ENCODE peak calls at places on chromosomes 1 and 21, in ten cellular contexts. D, T, S, V, W, N, E, Y, X and G are unnamed samples. For H3K4me1, the result is how much of the 10 kb centered on the place peaks cover.

GRCh38 chr1:119226880-119227279 is 86.4 kb upstream of the WARS2 start:
- DNase-seq in N (no peak), E (no peak), V (no peak), D (no peak), X (no peak), Y (no peak), S (no peak), T (no peak), W (no peak), G (no peak)

GRCh38 chr1:226825037-226825745 is 45.2 kb upstream of the PSEN2 start:
- DNase-seq in N (no peak), X (no peak), E (no peak), S (no peak), D (no peak), T (no peak), V (no peak), Y (no peak), W (no peak), G (no peak)

GRCh38 chr1:147586412-147586811 is 45.1 kb downstream of the BCL9 start:
- DNase-seq in W (no peak), V (no peak), S (no peak), N (no peak), T (no peak), E (no peak), X (no peak), Y (no peak), D (no peak), G (no peak)

GRCh38 chr1:164830628-164831027 is 271.6 kb downstream of the PBX1 start:
- DNase-seq in V (no peak), E (no peak), D (no peak), N (no peak), S (no peak), Y (peak), T (no peak), W (no peak), X (no peak), G (no peak)

GRCh38 chr1:68198752-68199151 is 33.6 kb downstream of the WLS start:
- DNase-seq in S (no peak), W (no peak), N (peak), X (no peak), Y (no peak), E (no peak), D (no peak), V (no peak), T (no peak), G (no peak)

GRCh38 chr1:34709547-34709946 is 45.3 kb upstream of the GJB5 start:
- DNase-seq in S (no peak), Y (no peak), W (no peak), D (no peak), T (no peak), X (no peak), E (no peak), N (no peak), V (no peak), G (no peak)

GRCh38 chr1:30652151-30652915 is 71.1 kb downstream of the MATN1 start:
- DNase-seq in D (no peak), V (no peak), Y (no peak), E (no peak), X (no peak), W (no peak), T (no peak), N (no peak), S (peak), G (no peak)

GRCh38 chr21:38768385-38769071 is 37.2 kb upstream of the ETS2 start:
- DNase-seq in Y (no peak), W (no peak), N (peak), S (no peak), D (no peak), V (no peak), X (no peak), E (no peak), T (no peak), G (no peak)

GRCh38 chr1:54331091-54331772 is 75.0 kb downstream of the SSBP3 start:
- DNase-seq in S (no peak), T (no peak), N (peak), Y (no peak), W (no peak), X (no peak), V (no peak), D (no peak), E (no peak), G (no peak)

GRCh38 chr21:44300262-44300959 is 558 bp downstream of the PFKL start:
- DNase-seq in X (no peak), D (peak), S (peak), Y (peak), W (peak), V (peak), T (peak), N (peak), E (peak), G (peak)

GRCh38 chr1:25998075-25998761 is 355 bp upstream of the PAFAH2 start:
- DNase-seq in S (peak), W (peak), Y (peak), N (peak), T (peak), D (peak), V (peak), X (peak), E (peak), G (peak)

GRCh38 chr1:25994402-25994801 is 3.5 kb downstream of the PAFAH2 start:
- DNase-seq in V (no peak), S (no peak), T (no peak), W (no peak), N (no peak), X (no peak), Y (no peak), D (no peak), E (no peak), G (no peak)

GRCh38 chr1:25996966-25997758 is 701 bp downstream of the PAFAH2 start:
- DNase-seq in W (no peak), D (no peak), V (no peak), T (no peak), E (no peak), N (peak), Y (no peak), X (no peak), S (no peak), G (no peak)

GRCh38 chr1:25999419-25999818 is 1.6 kb upstream of the PAFAH2 start:
- DNase-seq in S (no peak), N (no peak), X (no peak), E (no peak), V (no peak), W (no peak), Y (no peak), T (no peak), D (no peak), G (no peak)

DNA sequence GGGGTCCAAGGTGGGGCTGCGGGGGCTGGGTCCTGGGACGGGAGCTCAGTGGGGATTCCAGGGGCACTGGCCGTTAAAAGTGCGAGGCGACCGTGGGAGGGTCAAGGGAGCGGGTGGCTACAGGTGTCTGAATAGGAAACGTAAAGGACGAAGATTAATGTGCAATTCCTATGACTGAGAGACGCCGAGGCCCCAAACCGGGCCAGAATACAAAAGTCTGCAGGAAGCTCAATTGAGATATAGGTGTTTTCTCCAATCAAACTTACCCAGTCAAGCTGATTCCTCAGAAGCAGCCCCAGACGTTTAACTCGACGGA is at the start of gene PAFAH2:
- DNase-seq in T (no peak), D (no peak), S (peak), V (no peak), Y (no peak), X (no peak), E (no peak), N (no peak), W (no peak), G (no peak)
- TF ChIP-seq POLR2A in T (no peak), D (peak), S (no peak), V (no peak), Y (peak), X (no peak), E (no peak), N (no peak), W (peak), G (no peak)

GRCh38 chr1:2788506-2789163 is 12.9 kb downstream of the TTC34 start:
- DNase-seq in W (peak), S (peak), N (no peak), T (no peak), Y (no peak), E (no peak), D (no peak), X (no peak), V (peak), G (peak)

GRCh38 chr1:2785631-2786328 is 15.7 kb downstream of the TTC34 start:
- DNase-seq in S (peak), X (no peak), W (peak), Y (no peak), N (no peak), V (peak), E (no peak), T (no peak), D (no peak), G (peak)

GRCh38 chr1:2784854-2785630 is 16.5 kb downstream of the TTC34 start:
- DNase-seq in T (no peak), Y (no peak), W (peak), D (no peak), X (no peak), E (no peak), S (no peak), V (peak), N (no peak), G (no peak)

GRCh38 chr1:2787163-2787911 is 14.2 kb downstream of the TTC34 start:
- DNase-seq in E (no peak), W (peak), N (no peak), D (no peak), V (peak), S (peak), Y (no peak), X (no peak), T (no peak), G (peak)

GRCh38 chr1:2786329-2787162 is 14.9 kb downstream of the TTC34 start:
- DNase-seq in N (no peak), V (peak), E (no peak), D (peak), T (no peak), S (peak), W (peak), Y (no peak), X (no peak), G (peak)
- TF ChIP-seq CTCF in N (no peak), V (peak), E (no peak), D (peak), T (peak), S (peak), W (peak), Y (peak), X (peak), G (no peak)

DNA sequence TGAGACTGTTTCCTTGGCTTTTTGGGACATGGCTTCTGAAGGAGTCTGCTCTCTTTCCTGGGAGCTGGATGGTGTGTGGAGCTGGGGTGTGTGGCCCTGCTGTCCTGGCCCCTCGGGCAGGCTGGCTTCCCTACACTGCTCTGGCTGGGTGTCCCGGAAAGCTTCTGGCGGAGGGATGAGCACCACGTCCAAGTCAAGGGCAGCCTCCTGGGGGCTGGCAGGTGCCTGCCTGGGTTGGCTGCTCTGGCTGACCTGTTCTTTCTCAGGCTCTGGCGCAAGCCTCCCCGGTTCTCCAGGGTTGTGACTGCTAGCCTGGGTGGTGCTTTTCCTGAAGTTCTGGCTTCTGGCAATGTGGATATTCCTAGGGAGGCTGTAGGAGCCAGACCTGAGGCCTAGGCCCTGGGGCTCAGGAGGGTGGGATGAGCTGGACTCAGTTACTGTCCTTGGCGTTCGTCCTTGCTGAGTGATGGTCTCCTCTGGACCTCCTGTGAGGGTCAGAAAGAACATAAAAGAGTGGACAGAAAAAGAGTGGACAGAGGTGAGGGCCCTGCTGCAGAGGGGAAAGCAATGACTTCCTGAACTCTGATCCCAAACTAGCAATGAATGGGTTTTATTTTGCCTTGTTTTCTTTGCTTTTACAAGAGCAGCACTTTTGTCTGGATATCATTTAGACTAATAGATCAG is 9.4 kb downstream of the C1orf116 start:
- DNase-seq in Y (no peak), N (no peak), T (no peak), S (no peak), W (no peak), D (no peak), V (no peak), X (no peak), E (no peak), G (no peak)
- H3K4me1 ChIP-seq in Y (under half), N (under half), T (under half), S (under half), W (under half), D (half or more), V (under half), X (under half), E (under half), G (half or more)

DNA sequence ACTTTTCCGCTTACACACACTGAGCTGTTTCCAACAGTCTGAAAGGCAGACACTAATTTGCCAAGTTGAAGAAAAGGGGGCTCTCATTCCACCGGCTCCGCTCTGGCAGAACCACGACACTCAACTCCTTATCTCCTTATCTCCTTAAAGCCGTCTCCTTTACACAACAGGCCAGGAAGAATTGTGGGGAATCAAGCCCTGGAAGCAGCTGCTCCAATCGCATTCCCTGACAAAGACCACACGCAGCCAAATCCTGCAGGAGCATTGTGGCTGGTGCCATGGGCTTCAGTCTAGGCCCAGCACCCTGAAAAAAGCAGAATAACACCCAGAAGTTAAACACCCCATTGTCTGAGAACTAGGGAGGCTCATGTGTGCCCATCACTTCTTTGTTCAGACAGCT is 24.1 kb downstream of the SUSD4 start:
- DNase-seq in Y (no peak), X (no peak), T (no peak), E (no peak), D (no peak), N (no peak), W (no peak), V (no peak), S (no peak), G (no peak)
- TF ChIP-seq POLR2A in Y (no peak), X (no peak), T (no peak), E (no peak), D (no peak), N (no peak), W (no peak), V (no peak), S (no peak), G (no peak)

GRCh38 chr1:169794530-169795416 is at the start of gene METTL18:
- DNase-seq in T (peak), D (peak), V (peak), X (peak), W (peak), N (peak), S (peak), Y (peak), E (peak), G (peak)

GRCh38 chr1:169795687-169796086 is 980 bp upstream of the METTL18 start:
- DNase-seq in N (no peak), S (no peak), X (no peak), E (no peak), W (no peak), D (no peak), Y (no peak), T (no peak), V (no peak), G (no peak)

GRCh38 chr1:169793730-169794129 is 977 bp downstream of the METTL18 start:
- DNase-seq in T (no peak), Y (no peak), X (no peak), N (no peak), W (no peak), E (no peak), V (no peak), S (no peak), D (no peak), G (no peak)

GRCh38 chr1:169796411-169796810 is 1.7 kb upstream of the METTL18 start:
- DNase-seq in V (no peak), Y (no peak), W (no peak), S (no peak), N (no peak), X (no peak), T (no peak), D (no peak), E (no peak), G (no peak)

GRCh38 chr1:169797281-169797680 is 2.6 kb upstream of the METTL18 start:
- DNase-seq in E (no peak), V (no peak), W (no peak), T (no peak), D (no peak), X (no peak), Y (no peak), S (no peak), N (no peak), G (no peak)
- TF ChIP-seq CTCF in E (no peak), V (no peak), W (no peak), T (no peak), D (no peak), X (no peak), Y (no peak), S (no peak), N (no peak), G (no peak)

GRCh38 chr1:33330906-33331305 is 10.0 kb upstream of the A3GALT2 start:
- DNase-seq in E (no peak), S (no peak), T (no peak), Y (no peak), N (no peak), X (no peak), W (no peak), D (no peak), V (peak), G (no peak)

GRCh38 chr1:33328817-33329216 is 7.9 kb upstream of the A3GALT2 start:
- DNase-seq in D (no peak), W (no peak), X (no peak), E (no peak), S (no peak), Y (no peak), T (no peak), V (peak), N (no peak), G (no peak)

GRCh38 chr1:33329600-33330305 is 8.9 kb upstream of the A3GALT2 start:
- DNase-seq in X (no peak), N (no peak), Y (no peak), T (no peak), W (no peak), S (no peak), D (no peak), E (no peak), V (peak), G (no peak)

GRCh38 chr1:33331444-33332356 is 10.8 kb upstream of the A3GALT2 start:
- DNase-seq in D (no peak), S (no peak), N (peak), E (no peak), V (peak), W (no peak), T (no peak), X (no peak), Y (no peak), G (no peak)

DNA sequence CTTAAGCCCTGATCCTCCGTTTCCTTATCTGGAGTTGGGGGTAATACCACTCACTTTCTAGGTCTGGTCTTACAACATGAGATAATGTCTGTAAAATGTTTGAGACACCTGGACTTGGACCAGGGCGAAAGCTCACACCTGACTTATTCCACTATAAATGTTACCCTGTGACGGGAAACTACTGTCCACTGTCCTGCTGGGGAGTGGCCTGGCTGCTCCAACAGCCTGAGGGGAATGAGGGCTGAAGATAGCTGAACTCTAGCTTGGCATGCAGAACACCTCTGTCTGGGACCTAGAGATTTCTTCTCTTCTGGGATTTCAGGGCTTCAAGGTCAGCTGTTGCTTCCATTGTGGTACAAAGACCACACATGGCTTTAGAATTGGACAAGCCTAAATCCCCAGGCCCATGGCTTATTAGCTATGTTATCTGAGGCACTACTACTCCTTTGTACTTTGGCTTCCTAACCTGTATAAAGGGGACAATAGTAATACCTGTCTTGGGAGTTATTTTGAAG is 9.5 kb upstream of the A3GALT2 start:
- DNase-seq in Y (no peak), D (no peak), S (no peak), E (no peak), V (peak), T (no peak), W (no peak), X (no peak), N (no peak), G (no peak)
- H3K4me1 ChIP-seq in Y (under half), D (under half), S (half or more), E (under half), V (half or more), T (half or more), W (half or more), X (under half), N (under half), G (under half)